ENCODE peak calls at places on chromosome 1, in eight cellular contexts. One of them, this sample, is unnamed.

GRCh38 chr1:181748013-181748412 is 264.7 kb downstream of the CACNA1E start:
- DNase-seq in lower leg skin: no peak
- DNase-seq in DMS153: no peak
- DNase-seq in activated CD8-positive, alpha-beta memory T cell treated with anti-CD3 and anti-CD28 coated beads for 48 hours: no peak
- DNase-seq in HL-60: no peak
- DNase-seq in GM06990: no peak
- DNase-seq in stimulated activated effector memory CD8-positive, alpha-beta T cell treated with anti-CD3 and anti-CD28 coated beads, Interleukin-12 subunit alpha, Interleukin-12 subunit beta, amount 100 ng/mL, for 72 hours: no peak
- DNase-seq in GF-D8: no peak
- DNase-seq in this sample: no peak

GRCh38 chr1:26274801-26275425 is 5.0 kb upstream of the SH3BGRL3 start:
- DNase-seq in lower leg skin: no peak
- DNase-seq in DMS153: no peak
- DNase-seq in activated CD8-positive, alpha-beta memory T cell treated with anti-CD3 and anti-CD28 coated beads for 48 hours: no peak
- DNase-seq in HL-60: peak
- DNase-seq in GM06990: no peak
- DNase-seq in stimulated activated effector memory CD8-positive, alpha-beta T cell treated with anti-CD3 and anti-CD28 coated beads, Interleukin-12 subunit alpha, Interleukin-12 subunit beta, amount 100 ng/mL, for 72 hours: no peak
- DNase-seq in GF-D8: peak
- DNase-seq in this sample: no peak

GRCh38 chr1:219676012-219676770 is 63.3 kb upstream of the ZC3H11B start:
- DNase-seq in lower leg skin: no peak
- DNase-seq in DMS153: no peak
- DNase-seq in activated CD8-positive, alpha-beta memory T cell treated with anti-CD3 and anti-CD28 coated beads for 48 hours: no peak
- DNase-seq in HL-60: no peak
- DNase-seq in GM06990: no peak
- DNase-seq in stimulated activated effector memory CD8-positive, alpha-beta T cell treated with anti-CD3 and anti-CD28 coated beads, Interleukin-12 subunit alpha, Interleukin-12 subunit beta, amount 100 ng/mL, for 72 hours: no peak
- DNase-seq in GF-D8: no peak
- DNase-seq in this sample: no peak

GRCh38 chr1:228140724-228141081 is 624 bp downstream of the GUK1 start:
- DNase-seq in lower leg skin: peak
- DNase-seq in DMS153: no peak
- DNase-seq in activated CD8-positive, alpha-beta memory T cell treated with anti-CD3 and anti-CD28 coated beads for 48 hours: no peak
- DNase-seq in HL-60: no peak
- DNase-seq in GM06990: no peak
- DNase-seq in stimulated activated effector memory CD8-positive, alpha-beta T cell treated with anti-CD3 and anti-CD28 coated beads, Interleukin-12 subunit alpha, Interleukin-12 subunit beta, amount 100 ng/mL, for 72 hours: no peak
- DNase-seq in GF-D8: no peak
- DNase-seq in this sample: no peak

GRCh38 chr1:67575861-67576260 is 109.1 kb upstream of the GADD45A start:
- DNase-seq in lower leg skin: peak
- DNase-seq in DMS153: no peak
- DNase-seq in activated CD8-positive, alpha-beta memory T cell treated with anti-CD3 and anti-CD28 coated beads for 48 hours: no peak
- DNase-seq in HL-60: no peak
- DNase-seq in GM06990: no peak
- DNase-seq in stimulated activated effector memory CD8-positive, alpha-beta T cell treated with anti-CD3 and anti-CD28 coated beads, Interleukin-12 subunit alpha, Interleukin-12 subunit beta, amount 100 ng/mL, for 72 hours: no peak
- DNase-seq in GF-D8: no peak
- DNase-seq in this sample: no peak

GRCh38 chr1:12677565-12677964 is 33.7 kb downstream of the AADACL4 start:
- DNase-seq in lower leg skin: no peak
- DNase-seq in DMS153: no peak
- DNase-seq in activated CD8-positive, alpha-beta memory T cell treated with anti-CD3 and anti-CD28 coated beads for 48 hours: no peak
- DNase-seq in HL-60: no peak
- DNase-seq in GM06990: no peak
- DNase-seq in stimulated activated effector memory CD8-positive, alpha-beta T cell treated with anti-CD3 and anti-CD28 coated beads, Interleukin-12 subunit alpha, Interleukin-12 subunit beta, amount 100 ng/mL, for 72 hours: no peak
- DNase-seq in GF-D8: no peak
- DNase-seq in this sample: no peak

GRCh38 chr1:212647004-212647403 is 38.4 kb downstream of the ATF3 start:
- DNase-seq in lower leg skin: no peak
- DNase-seq in DMS153: no peak
- DNase-seq in activated CD8-positive, alpha-beta memory T cell treated with anti-CD3 and anti-CD28 coated beads for 48 hours: no peak
- DNase-seq in HL-60: no peak
- DNase-seq in GM06990: no peak
- DNase-seq in stimulated activated effector memory CD8-positive, alpha-beta T cell treated with anti-CD3 and anti-CD28 coated beads, Interleukin-12 subunit alpha, Interleukin-12 subunit beta, amount 100 ng/mL, for 72 hours: no peak
- DNase-seq in GF-D8: no peak
- DNase-seq in this sample: no peak

GRCh38 chr1:62425041-62425440 is 11.8 kb upstream of the USP1 start:
- DNase-seq in lower leg skin: no peak
- DNase-seq in DMS153: no peak
- DNase-seq in activated CD8-positive, alpha-beta memory T cell treated with anti-CD3 and anti-CD28 coated beads for 48 hours: no peak
- DNase-seq in HL-60: no peak
- DNase-seq in GM06990: no peak
- DNase-seq in stimulated activated effector memory CD8-positive, alpha-beta T cell treated with anti-CD3 and anti-CD28 coated beads, Interleukin-12 subunit alpha, Interleukin-12 subunit beta, amount 100 ng/mL, for 72 hours: no peak
- DNase-seq in GF-D8: no peak
- DNase-seq in this sample: no peak

GRCh38 chr1:208036177-208036808 is 125.4 kb upstream of the CD34 start:
- DNase-seq in lower leg skin: no peak
- DNase-seq in DMS153: no peak
- DNase-seq in activated CD8-positive, alpha-beta memory T cell treated with anti-CD3 and anti-CD28 coated beads for 48 hours: no peak
- DNase-seq in HL-60: no peak
- DNase-seq in GM06990: no peak
- DNase-seq in stimulated activated effector memory CD8-positive, alpha-beta T cell treated with anti-CD3 and anti-CD28 coated beads, Interleukin-12 subunit alpha, Interleukin-12 subunit beta, amount 100 ng/mL, for 72 hours: no peak
- DNase-seq in GF-D8: no peak
- DNase-seq in this sample: no peak

GRCh38 chr1:213661346-213661745 is 326.4 kb upstream of the PROX1 start:
- DNase-seq in lower leg skin: no peak
- DNase-seq in DMS153: no peak
- DNase-seq in activated CD8-positive, alpha-beta memory T cell treated with anti-CD3 and anti-CD28 coated beads for 48 hours: no peak
- DNase-seq in HL-60: no peak
- DNase-seq in GM06990: no peak
- DNase-seq in stimulated activated effector memory CD8-positive, alpha-beta T cell treated with anti-CD3 and anti-CD28 coated beads, Interleukin-12 subunit alpha, Interleukin-12 subunit beta, amount 100 ng/mL, for 72 hours: no peak
- DNase-seq in GF-D8: no peak
- DNase-seq in this sample: no peak

GRCh38 chr1:171801395-171801990 is 20.0 kb downstream of the METTL13 start:
- DNase-seq in lower leg skin: no peak
- DNase-seq in DMS153: peak
- DNase-seq in activated CD8-positive, alpha-beta memory T cell treated with anti-CD3 and anti-CD28 coated beads for 48 hours: no peak
- DNase-seq in HL-60: peak
- DNase-seq in GM06990: no peak
- DNase-seq in stimulated activated effector memory CD8-positive, alpha-beta T cell treated with anti-CD3 and anti-CD28 coated beads, Interleukin-12 subunit alpha, Interleukin-12 subunit beta, amount 100 ng/mL, for 72 hours: no peak
- DNase-seq in GF-D8: no peak
- DNase-seq in this sample: no peak

GRCh38 chr1:85200367-85200869 is 398 bp downstream of the SYDE2 start:
- DNase-seq in lower leg skin: peak
- DNase-seq in DMS153: no peak
- DNase-seq in activated CD8-positive, alpha-beta memory T cell treated with anti-CD3 and anti-CD28 coated beads for 48 hours: peak
- DNase-seq in HL-60: no peak
- DNase-seq in GM06990: no peak
- DNase-seq in stimulated activated effector memory CD8-positive, alpha-beta T cell treated with anti-CD3 and anti-CD28 coated beads, Interleukin-12 subunit alpha, Interleukin-12 subunit beta, amount 100 ng/mL, for 72 hours: peak
- DNase-seq in GF-D8: no peak
- DNase-seq in this sample: peak

GRCh38 chr1:75693551-75693950 is 31.0 kb upstream of the ACADM start:
- DNase-seq in lower leg skin: no peak
- DNase-seq in DMS153: no peak
- DNase-seq in activated CD8-positive, alpha-beta memory T cell treated with anti-CD3 and anti-CD28 coated beads for 48 hours: no peak
- DNase-seq in HL-60: no peak
- DNase-seq in GM06990: no peak
- DNase-seq in stimulated activated effector memory CD8-positive, alpha-beta T cell treated with anti-CD3 and anti-CD28 coated beads, Interleukin-12 subunit alpha, Interleukin-12 subunit beta, amount 100 ng/mL, for 72 hours: no peak
- DNase-seq in GF-D8: no peak
- DNase-seq in this sample: no peak

GRCh38 chr1:94864821-94865220 is 44.7 kb downstream of the SLC44A3 start:
- DNase-seq in lower leg skin: peak
- DNase-seq in DMS153: no peak
- DNase-seq in activated CD8-positive, alpha-beta memory T cell treated with anti-CD3 and anti-CD28 coated beads for 48 hours: no peak
- DNase-seq in HL-60: no peak
- DNase-seq in GM06990: no peak
- DNase-seq in stimulated activated effector memory CD8-positive, alpha-beta T cell treated with anti-CD3 and anti-CD28 coated beads, Interleukin-12 subunit alpha, Interleukin-12 subunit beta, amount 100 ng/mL, for 72 hours: no peak
- DNase-seq in GF-D8: no peak
- DNase-seq in this sample: no peak

GRCh38 chr1:246947255-246947654 is 15.5 kb upstream of the AHCTF1 start:
- DNase-seq in lower leg skin: peak
- DNase-seq in DMS153: no peak
- DNase-seq in activated CD8-positive, alpha-beta memory T cell treated with anti-CD3 and anti-CD28 coated beads for 48 hours: no peak
- DNase-seq in HL-60: no peak
- DNase-seq in GM06990: no peak
- DNase-seq in stimulated activated effector memory CD8-positive, alpha-beta T cell treated with anti-CD3 and anti-CD28 coated beads, Interleukin-12 subunit alpha, Interleukin-12 subunit beta, amount 100 ng/mL, for 72 hours: no peak
- DNase-seq in GF-D8: no peak
- DNase-seq in this sample: no peak

GRCh38 chr1:230891413-230891812 is 23.1 kb upstream of the C1orf198 start:
- DNase-seq in lower leg skin: no peak
- DNase-seq in DMS153: no peak
- DNase-seq in activated CD8-positive, alpha-beta memory T cell treated with anti-CD3 and anti-CD28 coated beads for 48 hours: no peak
- DNase-seq in HL-60: no peak
- DNase-seq in GM06990: no peak
- DNase-seq in stimulated activated effector memory CD8-positive, alpha-beta T cell treated with anti-CD3 and anti-CD28 coated beads, Interleukin-12 subunit alpha, Interleukin-12 subunit beta, amount 100 ng/mL, for 72 hours: no peak
- DNase-seq in GF-D8: no peak
- DNase-seq in this sample: no peak

GRCh38 chr1:40708750-40709099 is 17.2 kb downstream of the NFYC start:
- DNase-seq in lower leg skin: no peak
- DNase-seq in DMS153: peak
- DNase-seq in activated CD8-positive, alpha-beta memory T cell treated with anti-CD3 and anti-CD28 coated beads for 48 hours: no peak
- DNase-seq in HL-60: no peak
- DNase-seq in GM06990: no peak
- DNase-seq in stimulated activated effector memory CD8-positive, alpha-beta T cell treated with anti-CD3 and anti-CD28 coated beads, Interleukin-12 subunit alpha, Interleukin-12 subunit beta, amount 100 ng/mL, for 72 hours: no peak
- DNase-seq in GF-D8: peak
- DNase-seq in this sample: no peak